ENCODE peak calls at places on chromosomes 7 and 10, in ten cellular contexts. M, O, T, V, J, P, U, W, B and G are unnamed samples.

GRCh38 chr10:108850138-108850854 is 1073.0 kb downstream of the XPNPEP1 start:
- DNase-seq in M (no peak), O (no peak), T (peak), V (peak), J (no peak), P (no peak), U (no peak), W (no peak), B (no peak), G (no peak)

GRCh38 chr7:107318523-107319160 is 149.8 kb downstream of the HBP1 start:
- DNase-seq in M (no peak), O (peak), T (no peak), V (no peak), J (no peak), P (peak), U (no peak), W (no peak), B (no peak), G (no peak)

GRCh38 chr7:34430456-34430855 is 227.6 kb upstream of the NPSR1 start:
- DNase-seq in M (no peak), O (peak), T (no peak), V (peak), J (peak), P (peak), U (no peak), W (peak), B (peak), G (no peak)

GRCh38 chr10:102593074-102593803 is 51.0 kb upstream of the TRIM8 start:
- DNase-seq in M (no peak), O (peak), T (no peak), V (no peak), J (no peak), P (peak), U (no peak), W (no peak), B (no peak), G (no peak)

GRCh38 chr7:91713669-91714068 is 166.8 kb downstream of the MTERF1 start:
- DNase-seq in M (no peak), O (no peak), T (no peak), V (no peak), J (no peak), P (no peak), U (no peak), W (no peak), B (no peak), G (no peak)

GRCh38 chr7:70271617-70272081 is 673.4 kb downstream of the AUTS2 start:
- DNase-seq in M (no peak), O (peak), T (no peak), V (no peak), J (no peak), P (no peak), U (no peak), W (no peak), B (no peak), G (no peak)

GRCh38 chr7:95577137-95577536 is 19.2 kb downstream of the PDK4 start:
- DNase-seq in M (no peak), O (no peak), T (no peak), V (no peak), J (no peak), P (no peak), U (no peak), W (no peak), B (peak), G (no peak)

GRCh38 chr10:63972949-63973827 is 452.0 kb downstream of the REEP3 start:
- DNase-seq in M (no peak), O (no peak), T (no peak), V (no peak), J (no peak), P (no peak), U (no peak), W (no peak), B (peak), G (no peak)

GRCh38 chr10:84845628-84846261 is 517.4 kb downstream of the CCSER2 start:
- DNase-seq in M (no peak), O (no peak), T (peak), V (no peak), J (peak), P (no peak), U (no peak), W (peak), B (peak), G (no peak)
- TF ChIP-seq CTCF in M (peak), O (no peak), T (peak), V (no peak), J (no peak), P (no peak), U (no peak), W (no peak), B (peak), G (peak)

DNA sequence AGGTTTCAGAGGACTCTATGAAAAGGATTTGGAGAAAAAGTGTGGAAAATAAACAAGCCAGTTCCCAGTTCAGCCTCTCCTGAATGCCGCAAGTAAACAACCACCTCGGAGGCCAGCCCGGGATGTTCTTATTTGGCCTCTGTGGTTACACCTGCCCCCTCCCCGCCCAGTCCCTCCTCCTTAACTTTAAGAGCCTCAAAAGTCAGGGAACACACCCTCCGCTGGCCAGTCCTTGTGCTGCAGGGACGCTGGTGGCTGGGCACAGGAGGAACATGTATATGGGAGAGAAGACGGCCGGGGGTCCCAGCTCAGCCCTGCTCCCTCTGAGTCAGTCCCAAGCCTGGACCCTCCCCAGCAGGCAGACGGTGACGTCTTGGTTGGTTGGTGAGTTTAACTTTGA is 6.1 kb downstream of the CHST3 start:
- DNase-seq in M (peak), O (peak), T (no peak), V (no peak), J (peak), P (no peak), U (peak), W (peak), B (peak), G (no peak)
- TF ChIP-seq CTCF in M (no peak), O (peak), T (no peak), V (no peak), J (no peak), P (peak), U (peak), W (peak), B (peak), G (no peak)

GRCh38 chr10:72061491-72061890 is 26.9 kb downstream of the SPOCK2 start:
- DNase-seq in M (no peak), O (no peak), T (peak), V (peak), J (peak), P (no peak), U (no peak), W (no peak), B (peak), G (no peak)
- TF ChIP-seq CTCF in M (no peak), O (peak), T (peak), V (peak), J (no peak), P (peak), U (no peak), W (peak), B (peak), G (peak)

DNA sequence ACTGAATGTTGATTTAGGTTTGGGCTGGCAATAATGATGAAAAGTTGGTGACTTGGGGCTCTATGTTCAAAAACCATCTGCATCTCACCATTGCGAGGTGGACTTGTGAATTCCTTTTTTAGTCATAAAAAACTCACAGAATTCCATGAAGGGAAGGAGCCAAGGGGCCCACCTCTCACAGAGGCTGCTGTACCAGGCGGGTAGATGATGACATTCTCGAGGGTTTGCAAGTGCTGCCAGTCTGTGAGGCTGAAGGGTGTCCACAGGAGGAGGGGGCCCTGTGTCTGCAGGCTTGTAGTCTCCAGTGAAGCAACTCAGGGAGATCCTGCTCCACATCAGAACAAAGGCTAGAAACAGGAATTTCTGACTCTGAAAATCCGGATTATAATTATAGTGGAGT is 195.6 kb upstream of the ZNF32 start:
- DNase-seq in M (no peak), O (no peak), T (no peak), V (no peak), J (no peak), P (no peak), U (no peak), W (no peak), B (no peak), G (no peak)
- TF ChIP-seq CTCF in M (no peak), O (no peak), T (no peak), V (no peak), J (no peak), P (no peak), U (no peak), W (no peak), B (no peak), G (no peak)

GRCh38 chr10:61943699-61944444 is 42.4 kb downstream of the ARID5B start:
- DNase-seq in M (no peak), O (peak), T (peak), V (no peak), J (no peak), P (peak), U (no peak), W (no peak), B (no peak), G (no peak)
- TF ChIP-seq CTCF in M (no peak), O (no peak), T (peak), V (no peak), J (no peak), P (peak), U (peak), W (peak), B (no peak), G (no peak)